ENCODE peak calls at places on chromosomes 16 and 17, in nine cellular contexts. P, I, C, H, X, G, N, R and Q are unnamed samples.

GRCh38 chr16:80041399-80041798 is 440.9 kb upstream of the MAF start:
- DNase-seq in P (no peak), I (no peak), C (no peak), H (no peak), X (no peak), G (no peak), N (no peak), R (no peak), Q (no peak)

GRCh38 chr17:56319531-56319930 is 166.3 kb downstream of the ANKFN1 start:
- DNase-seq in P (peak), I (no peak), C (peak), H (peak), X (peak), G (no peak), N (no peak), R (no peak), Q (peak)

GRCh38 chr17:66652840-66653507 is 181.9 kb upstream of the CACNG5 start:
- DNase-seq in P (peak), I (no peak), C (no peak), H (no peak), X (no peak), G (no peak), N (no peak), R (no peak), Q (no peak)

GRCh38 chr17:68771867-68772515 is 170.8 kb upstream of the FAM20A start:
- DNase-seq in P (peak), I (peak), C (peak), H (peak), X (peak), G (no peak), N (no peak), R (peak), Q (peak)

GRCh38 chr16:76882105-76882504 is 308.9 kb upstream of the MON1B start:
- DNase-seq in P (no peak), I (no peak), C (no peak), H (no peak), X (no peak), G (no peak), N (no peak), R (no peak), Q (no peak)

GRCh38 chr17:700504-701094 is 14.0 kb downstream of the VPS53 start:
- DNase-seq in P (peak), I (peak), C (no peak), H (no peak), X (peak), G (no peak), N (no peak), R (no peak), Q (no peak)

GRCh38 chr16:4094138-4094773 is 22.0 kb downstream of the ADCY9 start:
- DNase-seq in P (no peak), I (no peak), C (no peak), H (no peak), X (no peak), G (no peak), N (no peak), R (no peak), Q (no peak)

GRCh38 chr17:76540381-76541300 is 797 bp downstream of the PRCD start:
- DNase-seq in P (peak), I (no peak), C (peak), H (peak), X (peak), G (no peak), N (no peak), R (peak), Q (peak)

GRCh38 chr17:82175951-82176350 is 36.7 kb downstream of the CCDC57 start:
- DNase-seq in P (no peak), I (no peak), C (no peak), H (no peak), X (no peak), G (no peak), N (no peak), R (no peak), Q (no peak)

GRCh38 chr17:78748730-78749317 is 33.2 kb downstream of the CYTH1 start:
- DNase-seq in P (peak), I (peak), C (no peak), H (peak), X (peak), G (peak), N (peak), R (peak), Q (no peak)

GRCh38 chr17:47209499-47209898 is 351 bp downstream of the MYL4 start:
- DNase-seq in P (no peak), I (no peak), C (no peak), H (no peak), X (no peak), G (no peak), N (no peak), R (no peak), Q (no peak)

GRCh38 chr17:73089918-73090317 is 2.6 kb downstream of the SLC39A11 start:
- DNase-seq in P (no peak), I (no peak), C (no peak), H (no peak), X (no peak), G (no peak), N (no peak), R (no peak), Q (no peak)

GRCh38 chr16:626787-627457 is 3.9 kb upstream of the WFIKKN1 start:
- DNase-seq in P (peak), I (no peak), C (peak), H (peak), X (peak), G (no peak), N (no peak), R (no peak), Q (peak)

GRCh38 chr16:31409433-31409832 is 16.3 kb downstream of the ITGAD start:
- DNase-seq in P (peak), I (no peak), C (no peak), H (peak), X (peak), G (no peak), N (no peak), R (no peak), Q (no peak)

GRCh38 chr16:85569615-85570212 is 43.4 kb upstream of the GSE1 start:
- DNase-seq in P (peak), I (peak), C (no peak), H (no peak), X (peak), G (no peak), N (no peak), R (no peak), Q (no peak)

GRCh38 chr17:9443811-9444210 is 131.8 kb downstream of the STX8 start:
- DNase-seq in P (peak), I (no peak), C (no peak), H (no peak), X (no peak), G (no peak), N (no peak), R (no peak), Q (no peak)

GRCh38 chr16:86078121-86078600 is 179.2 kb downstream of the IRF8 start:
- DNase-seq in P (peak), I (no peak), C (no peak), H (no peak), X (no peak), G (no peak), N (no peak), R (no peak), Q (no peak)

GRCh38 chr17:11555530-11555929 is 42.7 kb upstream of the DNAH9 start:
- DNase-seq in P (no peak), I (no peak), C (no peak), H (no peak), X (no peak), G (no peak), N (no peak), R (no peak), Q (no peak)

GRCh38 chr16:8063151-8063550 is 527.2 kb downstream of the TMEM114 start:
- DNase-seq in P (no peak), I (no peak), C (no peak), H (peak), X (no peak), G (no peak), N (no peak), R (no peak), Q (no peak)

GRCh38 chr16:53232826-53233529 is 178.2 kb downstream of the CHD9 start:
- DNase-seq in P (no peak), I (no peak), C (no peak), H (no peak), X (no peak), G (no peak), N (no peak), R (no peak), Q (no peak)

GRCh38 chr17:78343433-78344201 is 16.3 kb downstream of the SOCS3 start:
- DNase-seq in P (no peak), I (peak), C (no peak), H (peak), X (no peak), G (peak), N (peak), R (no peak), Q (no peak)

GRCh38 chr17:68433911-68434503 is 23.3 kb downstream of the WIPI1 start:
- DNase-seq in P (no peak), I (no peak), C (no peak), H (no peak), X (no peak), G (no peak), N (no peak), R (no peak), Q (no peak)

GRCh38 chr17:81976332-81977210 is 858 bp upstream of the ASPSCR1 start:
- DNase-seq in P (no peak), I (no peak), C (no peak), H (peak), X (no peak), G (no peak), N (peak), R (peak), Q (no peak)

GRCh38 chr16:86189934-86190333 is 291.0 kb downstream of the IRF8 start:
- DNase-seq in P (no peak), I (no peak), C (no peak), H (no peak), X (no peak), G (no peak), N (no peak), R (no peak), Q (no peak)

GRCh38 chr16:3183445-3184139 is 4.4 kb upstream of the OR1F1 start:
- DNase-seq in P (no peak), I (no peak), C (no peak), H (peak), X (no peak), G (no peak), N (no peak), R (no peak), Q (no peak)

GRCh38 chr17:50123649-50124349 is 6.2 kb downstream of the SAMD14 start:
- DNase-seq in P (no peak), I (no peak), C (no peak), H (no peak), X (peak), G (no peak), N (no peak), R (no peak), Q (no peak)

GRCh38 chr16:56600398-56600999 is 7.9 kb upstream of the MT2A start:
- DNase-seq in P (peak), I (peak), C (no peak), H (peak), X (peak), G (peak), N (no peak), R (no peak), Q (peak)

GRCh38 chr16:68146583-68146982 is 61.4 kb downstream of the NFATC3 start:
- DNase-seq in P (no peak), I (no peak), C (peak), H (no peak), X (peak), G (no peak), N (no peak), R (no peak), Q (no peak)

GRCh38 chr16:64469906-64470702 is 651.8 kb downstream of the CDH11 start:
- DNase-seq in P (no peak), I (no peak), C (no peak), H (no peak), X (peak), G (no peak), N (no peak), R (no peak), Q (no peak)

GRCh38 chr17:65772989-65773388 is 211.5 kb upstream of the AXIN2 start:
- DNase-seq in P (no peak), I (no peak), C (no peak), H (no peak), X (no peak), G (no peak), N (no peak), R (no peak), Q (no peak)